ENCODE peak calls at places on chromosomes 3 and 15, in four cellular contexts. One of them, this sample, is unnamed.

GRCh38 chr3:157127831-157128767 is 31.8 kb downstream of the CCNL1 start:
- DNase-seq in IMR-90: peak
- DNase-seq in endothelial cell of umbilical vein: peak
- DNase-seq in K562: peak
- DNase-seq in this sample: no peak

GRCh38 chr3:138078901-138079344 is 36.5 kb downstream of the DZIP1L start:
- DNase-seq in IMR-90: peak
- DNase-seq in endothelial cell of umbilical vein: no peak
- DNase-seq in K562: no peak
- DNase-seq in this sample: no peak

GRCh38 chr3:119643528-119643927 is 16.9 kb downstream of the POPDC2 start:
- DNase-seq in IMR-90: peak
- DNase-seq in endothelial cell of umbilical vein: peak
- DNase-seq in K562: no peak
- DNase-seq in this sample: no peak

GRCh38 chr3:197154-197855 is 742 bp downstream of the CHL1 start:
- DNase-seq in IMR-90: no peak
- DNase-seq in endothelial cell of umbilical vein: no peak
- DNase-seq in K562: no peak
- DNase-seq in this sample: no peak

GRCh38 chr15:65519781-65520299 is 2.4 kb upstream of the DPP8 start:
- DNase-seq in IMR-90: no peak
- DNase-seq in endothelial cell of umbilical vein: no peak
- DNase-seq in K562: no peak
- DNase-seq in this sample: no peak

GRCh38 chr15:99504823-99505551 is 60.8 kb upstream of the MEF2A start:
- DNase-seq in IMR-90: peak
- DNase-seq in endothelial cell of umbilical vein: peak
- DNase-seq in K562: no peak
- DNase-seq in this sample: no peak

GRCh38 chr15:42920281-42921048 is at the start of gene TTBK2:
- DNase-seq in IMR-90: peak
- DNase-seq in endothelial cell of umbilical vein: peak
- DNase-seq in K562: peak
- DNase-seq in this sample: peak

GRCh38 chr3:184568918-184569829 is 7.6 kb downstream of the EPHB3 start:
- DNase-seq in IMR-90: peak
- DNase-seq in endothelial cell of umbilical vein: peak
- DNase-seq in K562: peak
- DNase-seq in this sample: no peak

GRCh38 chr3:193556841-193557240 is 2.1 kb upstream of the ATP13A4 start:
- DNase-seq in IMR-90: no peak
- DNase-seq in endothelial cell of umbilical vein: no peak
- DNase-seq in K562: no peak
- DNase-seq in this sample: no peak

GRCh38 chr15:59738676-59739075 is 49.6 kb upstream of the BNIP2 start:
- DNase-seq in IMR-90: no peak
- DNase-seq in endothelial cell of umbilical vein: no peak
- DNase-seq in K562: no peak
- DNase-seq in this sample: no peak

GRCh38 chr3:56748663-56749231 is 53.0 kb downstream of the ARHGEF3 start:
- DNase-seq in IMR-90: no peak
- DNase-seq in endothelial cell of umbilical vein: no peak
- DNase-seq in K562: no peak
- DNase-seq in this sample: no peak

GRCh38 chr3:117246771-117247555 is 537.4 kb downstream of the TUSC7 start:
- DNase-seq in IMR-90: peak
- DNase-seq in endothelial cell of umbilical vein: no peak
- DNase-seq in K562: no peak
- DNase-seq in this sample: no peak

GRCh38 chr3:186115229-186115996 is 6.5 kb upstream of the ETV5 start:
- DNase-seq in IMR-90: no peak
- DNase-seq in endothelial cell of umbilical vein: no peak
- DNase-seq in K562: no peak
- DNase-seq in this sample: no peak

GRCh38 chr3:43013256-43013655 is 34.1 kb downstream of the GASK1A start:
- DNase-seq in IMR-90: no peak
- DNase-seq in endothelial cell of umbilical vein: no peak
- DNase-seq in K562: no peak
- DNase-seq in this sample: no peak

GRCh38 chr3:125280966-125281365 is 68.4 kb upstream of the SLC12A8 start:
- DNase-seq in IMR-90: peak
- DNase-seq in endothelial cell of umbilical vein: peak
- DNase-seq in K562: peak
- DNase-seq in this sample: no peak

GRCh38 chr3:62167566-62168262 is 205.6 kb downstream of the FEZF2 start:
- DNase-seq in IMR-90: peak
- DNase-seq in endothelial cell of umbilical vein: no peak
- DNase-seq in K562: no peak
- DNase-seq in this sample: no peak

GRCh38 chr3:25895443-25895842 is 105.6 kb downstream of the OXSM start:
- DNase-seq in IMR-90: peak
- DNase-seq in endothelial cell of umbilical vein: no peak
- DNase-seq in K562: no peak
- DNase-seq in this sample: no peak

GRCh38 chr3:142962520-142963265 is 781 bp downstream of the PAQR9 start:
- DNase-seq in IMR-90: no peak
- DNase-seq in endothelial cell of umbilical vein: no peak
- DNase-seq in K562: no peak
- DNase-seq in this sample: no peak

GRCh38 chr15:28060005-28060404 is 39.1 kb downstream of the OCA2 start:
- DNase-seq in IMR-90: no peak
- DNase-seq in endothelial cell of umbilical vein: no peak
- DNase-seq in K562: no peak
- DNase-seq in this sample: no peak

GRCh38 chr3:172138792-172139507 is 99.6 kb downstream of the FNDC3B start:
- DNase-seq in IMR-90: peak
- DNase-seq in endothelial cell of umbilical vein: peak
- DNase-seq in K562: peak
- DNase-seq in this sample: peak

GRCh38 chr3:164479406-164479805 is 598.9 kb downstream of the SI start:
- DNase-seq in IMR-90: no peak
- DNase-seq in endothelial cell of umbilical vein: no peak
- DNase-seq in K562: no peak
- DNase-seq in this sample: no peak

GRCh38 chr15:84605225-84605882 is 4.5 kb downstream of the ZSCAN2 start:
- DNase-seq in IMR-90: peak
- DNase-seq in endothelial cell of umbilical vein: no peak
- DNase-seq in K562: no peak
- DNase-seq in this sample: no peak

GRCh38 chr3:155232605-155233004 is 60.9 kb downstream of the STRIT1 start:
- DNase-seq in IMR-90: peak
- DNase-seq in endothelial cell of umbilical vein: no peak
- DNase-seq in K562: peak
- DNase-seq in this sample: no peak

GRCh38 chr15:55552926-55553325 is 35.2 kb downstream of the PYGO1 start:
- DNase-seq in IMR-90: peak
- DNase-seq in endothelial cell of umbilical vein: peak
- DNase-seq in K562: no peak
- DNase-seq in this sample: no peak
- TF ChIP-seq FOS in IMR-90: peak
- TF ChIP-seq FOS in endothelial cell of umbilical vein: no peak
- TF ChIP-seq FOS in K562: no peak
- TF ChIP-seq FOS in this sample: no peak

GRCh38 chr15:55198706-55199105 is 2.0 kb upstream of the RSL24D1 start:
- DNase-seq in IMR-90: no peak
- DNase-seq in endothelial cell of umbilical vein: no peak
- DNase-seq in K562: peak
- DNase-seq in this sample: no peak

GRCh38 chr15:55197719-55198118 is 978 bp upstream of the RSL24D1 start:
- DNase-seq in IMR-90: no peak
- DNase-seq in endothelial cell of umbilical vein: no peak
- DNase-seq in K562: no peak
- DNase-seq in this sample: no peak

GRCh38 chr15:55196011-55196410 is 730 bp downstream of the RSL24D1 start:
- DNase-seq in IMR-90: peak
- DNase-seq in endothelial cell of umbilical vein: no peak
- DNase-seq in K562: peak
- DNase-seq in this sample: no peak

GRCh38 chr15:55196458-55197361 is at the start of gene RSL24D1:
- DNase-seq in IMR-90: peak
- DNase-seq in endothelial cell of umbilical vein: peak
- DNase-seq in K562: peak
- DNase-seq in this sample: peak

DNA sequence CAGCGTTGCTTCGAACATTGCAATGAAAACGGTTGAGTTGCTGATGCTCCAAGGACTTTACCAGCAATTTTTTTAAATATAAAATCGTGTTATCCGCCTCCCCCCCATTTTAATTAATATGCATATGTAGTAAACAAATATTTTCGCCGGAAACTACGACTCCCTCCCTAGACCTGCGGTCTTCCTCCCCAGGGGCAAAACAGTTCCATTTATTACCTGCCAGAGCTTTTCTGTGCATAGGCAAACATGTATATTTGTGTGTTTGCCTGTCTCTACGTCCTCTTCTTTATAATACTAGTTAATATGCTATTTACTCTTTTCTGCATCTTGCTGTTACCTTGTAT is 593 bp upstream of the RSL24D1 start:
- DNase-seq in IMR-90: no peak
- DNase-seq in endothelial cell of umbilical vein: no peak
- DNase-seq in K562: no peak
- DNase-seq in this sample: no peak
- TF ChIP-seq FOS in IMR-90: no peak
- TF ChIP-seq FOS in endothelial cell of umbilical vein: no peak
- TF ChIP-seq FOS in K562: no peak
- TF ChIP-seq FOS in this sample: no peak

GRCh38 chr15:77664428-77664827 is 31.7 kb upstream of the LINGO1 start:
- DNase-seq in IMR-90: no peak
- DNase-seq in endothelial cell of umbilical vein: no peak
- DNase-seq in K562: no peak
- DNase-seq in this sample: no peak

GRCh38 chr15:77666296-77666660 is 33.6 kb upstream of the LINGO1 start:
- DNase-seq in IMR-90: no peak
- DNase-seq in endothelial cell of umbilical vein: no peak
- DNase-seq in K562: no peak
- DNase-seq in this sample: no peak

GRCh38 chr15:77667835-77668234 is 35.1 kb upstream of the LINGO1 start:
- DNase-seq in IMR-90: no peak
- DNase-seq in endothelial cell of umbilical vein: no peak
- DNase-seq in K562: no peak
- DNase-seq in this sample: no peak

GRCh38 chr15:77667351-77667750 is 34.6 kb upstream of the LINGO1 start:
- DNase-seq in IMR-90: no peak
- DNase-seq in endothelial cell of umbilical vein: no peak
- DNase-seq in K562: no peak
- DNase-seq in this sample: no peak

GRCh38 chr15:77665530-77666295 is 33.0 kb upstream of the LINGO1 start:
- DNase-seq in IMR-90: no peak
- DNase-seq in endothelial cell of umbilical vein: no peak
- DNase-seq in K562: no peak
- DNase-seq in this sample: no peak
- TF ChIP-seq FOS in IMR-90: no peak
- TF ChIP-seq FOS in endothelial cell of umbilical vein: no peak
- TF ChIP-seq FOS in K562: no peak
- TF ChIP-seq FOS in this sample: no peak

DNA sequence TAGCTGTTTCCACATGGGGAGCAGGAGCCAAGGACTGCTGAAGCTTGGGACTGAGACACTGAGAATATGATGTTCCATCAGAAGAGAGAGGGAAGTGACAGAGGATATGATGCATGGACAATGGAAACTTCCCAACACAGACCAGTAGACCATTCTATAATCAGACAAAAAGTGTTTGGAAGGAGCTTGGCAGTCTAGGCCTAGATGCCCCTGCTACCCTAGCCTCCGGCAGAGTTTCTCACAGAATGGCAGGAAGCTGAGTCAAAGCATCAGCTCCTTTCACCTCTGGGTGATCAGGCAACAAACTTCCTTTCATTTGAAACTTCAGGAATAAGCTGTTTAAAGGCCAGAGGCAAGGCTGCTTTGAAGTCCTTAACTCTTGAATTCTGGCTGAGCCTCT is 222.0 kb downstream of the NEK10 start:
- DNase-seq in IMR-90: peak
- DNase-seq in endothelial cell of umbilical vein: peak
- DNase-seq in K562: no peak
- DNase-seq in this sample: no peak
- TF ChIP-seq FOS in IMR-90: no peak
- TF ChIP-seq FOS in endothelial cell of umbilical vein: peak
- TF ChIP-seq FOS in K562: no peak
- TF ChIP-seq FOS in this sample: no peak

DNA sequence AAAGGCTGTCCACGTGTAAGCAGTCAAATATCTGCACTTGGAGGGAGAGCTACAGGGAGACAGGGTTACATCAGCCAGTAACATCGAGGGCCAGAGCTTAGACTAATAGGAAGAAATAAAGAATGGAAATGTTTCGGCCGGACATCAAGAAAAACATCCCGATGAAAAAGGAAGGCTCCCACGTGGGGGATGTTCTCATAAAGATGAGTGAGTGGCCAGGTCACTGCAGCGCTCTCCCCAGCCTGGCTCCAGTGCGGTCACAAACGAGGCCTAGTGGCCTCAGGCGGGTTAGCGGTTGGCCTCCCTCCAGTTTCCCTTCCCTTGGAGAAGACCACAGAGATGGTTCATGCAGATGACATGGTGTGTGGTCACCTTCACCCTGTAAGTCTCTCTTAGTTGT is 56.1 kb upstream of the WNT5A start:
- DNase-seq in IMR-90: no peak
- DNase-seq in endothelial cell of umbilical vein: no peak
- DNase-seq in K562: no peak
- DNase-seq in this sample: no peak
- TF ChIP-seq FOS in IMR-90: no peak
- TF ChIP-seq FOS in endothelial cell of umbilical vein: no peak
- TF ChIP-seq FOS in K562: no peak
- TF ChIP-seq FOS in this sample: no peak

GRCh38 chr3:30476373-30477082 is 129.9 kb upstream of the TGFBR2 start:
- DNase-seq in IMR-90: peak
- DNase-seq in endothelial cell of umbilical vein: peak
- DNase-seq in K562: no peak
- DNase-seq in this sample: no peak
- TF ChIP-seq FOS in IMR-90: no peak
- TF ChIP-seq FOS in endothelial cell of umbilical vein: peak
- TF ChIP-seq FOS in K562: no peak
- TF ChIP-seq FOS in this sample: no peak

DNA sequence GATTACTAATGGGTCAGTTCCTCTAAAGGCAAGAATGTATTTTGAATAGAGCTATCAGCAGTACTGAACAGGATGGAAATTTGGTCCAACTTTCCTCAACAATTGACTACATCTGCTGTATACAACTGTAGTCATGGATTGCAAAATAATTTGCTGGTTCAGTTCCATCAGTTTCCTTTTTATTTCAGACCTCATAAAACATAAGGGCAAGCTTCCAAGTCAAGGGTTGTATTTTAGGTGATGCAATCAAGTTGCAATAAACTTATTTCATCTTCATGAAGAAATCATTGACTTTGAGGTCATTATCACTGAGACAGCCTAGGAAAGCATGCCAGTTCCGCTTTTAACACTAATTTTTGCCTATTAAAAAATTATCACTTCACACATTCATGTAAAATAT is 90.4 kb upstream of the TSEN2 start:
- DNase-seq in IMR-90: peak
- DNase-seq in endothelial cell of umbilical vein: no peak
- DNase-seq in K562: no peak
- DNase-seq in this sample: no peak
- TF ChIP-seq FOS in IMR-90: no peak
- TF ChIP-seq FOS in endothelial cell of umbilical vein: no peak
- TF ChIP-seq FOS in K562: no peak
- TF ChIP-seq FOS in this sample: no peak

This sample was measured in GM12878.